ENCODE peak calls at places on chromosomes 6 and 20, in five cellular contexts. N, G, S, T and F are unnamed samples. For H3K4me1, the result is how much of the 10 kb centered on the place peaks cover.

GRCh38 chr6:44122821-44123220 is 4.4 kb downstream of the MRPL14 start:
- DNase-seq in N (no peak), G (no peak), S (no peak), T (peak), F (peak)

GRCh38 chr6:55734256-55734655 is 141.1 kb downstream of the BMP5 start:
- DNase-seq in N (no peak), G (no peak), S (no peak), T (no peak), F (no peak)

GRCh38 chr6:45568626-45569025 is 190.9 kb upstream of the SUPT3H start:
- DNase-seq in N (no peak), G (no peak), S (no peak), T (no peak), F (no peak)

GRCh38 chr20:16106191-16106849 is 466.9 kb downstream of the KIF16B start:
- DNase-seq in N (no peak), G (no peak), S (no peak), T (no peak), F (no peak)

GRCh38 chr6:105798057-105798456 is 288.1 kb upstream of the PRDM1 start:
- DNase-seq in N (no peak), G (no peak), S (no peak), T (no peak), F (peak)

GRCh38 chr20:41572010-41572572 is 46.1 kb downstream of the CHD6 start:
- DNase-seq in N (no peak), G (no peak), S (no peak), T (no peak), F (no peak)

GRCh38 chr6:124961784-124962611 is at the start of gene RNF217:
- DNase-seq in N (peak), G (no peak), S (peak), T (no peak), F (peak)

GRCh38 chr6:117328500-117328899 is 63.1 kb downstream of the VGLL2 start:
- DNase-seq in N (no peak), G (no peak), S (no peak), T (no peak), F (no peak)

GRCh38 chr20:4684837-4685413 is 36.8 kb upstream of the PRND start:
- DNase-seq in N (no peak), G (no peak), S (no peak), T (no peak), F (peak)

GRCh38 chr20:57843941-57844625 is 134.3 kb upstream of the PMEPA1 start:
- DNase-seq in N (no peak), G (no peak), S (no peak), T (no peak), F (no peak)

GRCh38 chr6:163828038-163828790 is 413.7 kb downstream of the QKI start:
- DNase-seq in N (no peak), G (no peak), S (no peak), T (no peak), F (no peak)

GRCh38 chr20:32528905-32529670 is 56.0 kb downstream of the NOL4L start:
- DNase-seq in N (no peak), G (no peak), S (no peak), T (no peak), F (no peak)

GRCh38 chr20:23269954-23270353 is 80.6 kb upstream of the NXT1 start:
- DNase-seq in N (no peak), G (no peak), S (no peak), T (no peak), F (peak)

GRCh38 chr6:79201935-79202334 is 32.5 kb downstream of the HMGN3 start:
- DNase-seq in N (no peak), G (no peak), S (no peak), T (no peak), F (no peak)

GRCh38 chr6:44976677-44977405 is 351.3 kb upstream of the RUNX2 start:
- DNase-seq in N (no peak), G (no peak), S (no peak), T (peak), F (no peak)

GRCh38 chr6:75205776-75206334 is at the start of gene COL12A1:
- DNase-seq in N (peak), G (no peak), S (no peak), T (no peak), F (peak)

GRCh38 chr6:42365021-42365420 is 86.7 kb downstream of the TRERF1 start:
- DNase-seq in N (no peak), G (no peak), S (no peak), T (no peak), F (no peak)

GRCh38 chr20:61589055-61589385 is 337.0 kb downstream of the CDH4 start:
- DNase-seq in N (no peak), G (no peak), S (no peak), T (no peak), F (peak)

GRCh38 chr6:7106752-7107577 is 796 bp upstream of the RREB1 start:
- DNase-seq in N (no peak), G (no peak), S (peak), T (peak), F (no peak)

GRCh38 chr20:46670585-46671584 is 18.4 kb downstream of the TP53RK start:
- DNase-seq in N (no peak), G (no peak), S (no peak), T (no peak), F (no peak)

GRCh38 chr20:42041000-42041565 is 422.9 kb upstream of the CHD6 start:
- DNase-seq in N (no peak), G (no peak), S (peak), T (no peak), F (peak)

GRCh38 chr6:150787429-150787828 is 78.1 kb upstream of the MTHFD1L start:
- DNase-seq in N (no peak), G (no peak), S (no peak), T (no peak), F (no peak)

GRCh38 chr6:160227769-160228161 is 30.9 kb downstream of the SLC22A2 start:
- DNase-seq in N (no peak), G (no peak), S (no peak), T (no peak), F (no peak)

GRCh38 chr6:127792616-127793015 is 108.2 kb downstream of the THEMIS start:
- DNase-seq in N (no peak), G (no peak), S (no peak), T (no peak), F (no peak)

GRCh38 chr6:130035211-130035610 is 16.8 kb downstream of the L3MBTL3 start:
- DNase-seq in N (no peak), G (no peak), S (no peak), T (no peak), F (no peak)

GRCh38 chr20:44171775-44172571 is 15.0 kb downstream of the JPH2 start:
- DNase-seq in N (no peak), G (no peak), S (no peak), T (no peak), F (no peak)

GRCh38 chr20:17556842-17557674 is 12.8 kb upstream of the DSTN start:
- DNase-seq in N (no peak), G (no peak), S (no peak), T (no peak), F (peak)

DNA sequence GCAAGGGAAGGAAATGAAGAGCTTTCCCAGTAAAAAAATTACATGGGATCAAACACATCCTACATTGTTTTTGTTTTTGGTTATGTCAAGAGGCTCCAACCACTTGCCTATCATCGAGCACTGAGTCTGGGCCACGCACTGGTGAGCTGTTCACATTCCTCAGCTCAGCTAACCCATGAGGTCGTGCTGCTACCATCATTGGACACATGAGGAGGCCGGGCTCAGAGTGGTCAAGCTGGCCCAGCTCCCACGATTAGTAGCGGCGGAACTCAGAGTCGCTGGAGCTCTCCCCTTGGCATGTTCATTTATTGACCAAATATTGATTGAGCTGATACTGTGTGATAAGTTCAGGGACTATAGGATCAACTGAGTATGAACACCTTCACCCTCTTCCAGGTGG is 164.9 kb downstream of the CDH26 start:
- DNase-seq in N (no peak), G (no peak), S (no peak), T (no peak), F (no peak)
- H3K4me1 ChIP-seq in N (under half), G (under half), S (under half), T (under half), F (under half)

GRCh38 chr6:17353440-17354175 is 39.8 kb upstream of the CAP2 start:
- DNase-seq in N (no peak), G (no peak), S (no peak), T (no peak), F (no peak)
- H3K4me1 ChIP-seq in N (under half), G (under half), S (under half), T (under half), F (under half)

GRCh38 chr6:32627831-32628230 is 9.4 kb upstream of the HLA-DQA1 start:
- DNase-seq in N (no peak), G (no peak), S (no peak), T (peak), F (no peak)
- H3K4me1 ChIP-seq in N (under half), G (under half), S (under half), T (under half), F (under half)

DNA sequence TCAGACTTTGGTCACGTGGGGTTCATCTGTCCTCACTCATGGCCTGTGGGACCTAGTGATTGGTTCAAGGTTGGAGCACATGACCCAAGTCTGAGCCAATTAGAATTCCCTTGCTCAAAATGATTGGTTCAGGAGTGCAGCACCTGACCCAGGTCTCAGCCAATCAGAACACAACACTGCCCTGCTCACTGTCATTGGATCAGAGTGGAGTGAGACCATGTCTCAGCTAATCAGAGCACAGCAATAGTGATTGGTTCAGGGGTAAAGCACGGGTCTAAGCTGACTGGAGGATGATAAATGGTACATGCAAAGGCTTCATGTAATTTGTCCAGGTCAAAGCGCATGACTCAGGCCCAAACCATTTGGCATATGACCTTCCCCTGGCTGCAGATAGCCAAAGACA is 102.2 kb downstream of the PREX1 start:
- DNase-seq in N (no peak), G (no peak), S (peak), T (no peak), F (no peak)
- H3K4me1 ChIP-seq in N (under half), G (under half), S (under half), T (under half), F (under half)

DNA sequence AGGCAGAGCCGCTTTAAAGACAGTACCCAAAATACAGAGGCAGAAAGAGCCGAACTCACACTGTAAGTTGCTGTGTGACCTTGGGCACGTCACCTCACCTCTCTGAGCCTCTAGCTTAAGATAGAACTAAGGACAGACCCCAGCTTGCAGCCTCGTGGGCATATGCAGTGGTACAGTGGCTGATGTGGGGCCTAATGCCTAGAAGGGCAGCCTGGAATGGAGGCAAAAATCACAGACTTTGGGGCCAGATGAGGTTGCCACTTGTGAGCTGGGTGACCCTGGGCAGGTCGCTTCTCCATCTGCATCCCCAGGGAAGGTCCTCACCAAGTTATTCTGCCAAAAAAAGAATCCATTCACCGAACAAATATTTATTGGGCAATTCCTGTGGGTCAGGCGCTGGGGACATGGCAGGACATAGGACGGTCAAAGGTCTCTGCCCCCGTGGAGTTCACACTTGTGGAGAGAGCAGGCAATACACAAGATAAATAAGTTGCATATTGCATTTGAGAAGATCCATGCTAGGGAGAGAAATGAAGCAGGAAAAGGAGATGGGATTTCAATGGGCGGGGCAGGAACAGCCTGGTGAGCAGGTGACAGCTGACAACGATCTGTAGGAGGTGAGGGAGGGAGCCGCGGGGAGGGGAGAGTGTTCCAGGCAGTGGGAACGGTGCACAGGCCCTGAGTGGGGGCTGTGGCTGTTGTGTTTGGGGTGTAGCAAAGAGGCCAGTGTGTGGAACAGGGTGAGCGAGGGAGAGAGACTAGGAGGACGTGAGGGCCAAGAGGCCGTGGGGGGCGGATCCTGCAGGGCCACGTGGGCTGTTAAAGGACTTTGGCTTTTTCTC is 115.2 kb downstream of the CEBPB start:
- DNase-seq in N (no peak), G (no peak), S (peak), T (no peak), F (no peak)
- H3K4me1 ChIP-seq in N (under half), G (under half), S (under half), T (under half), F (under half)

DNA sequence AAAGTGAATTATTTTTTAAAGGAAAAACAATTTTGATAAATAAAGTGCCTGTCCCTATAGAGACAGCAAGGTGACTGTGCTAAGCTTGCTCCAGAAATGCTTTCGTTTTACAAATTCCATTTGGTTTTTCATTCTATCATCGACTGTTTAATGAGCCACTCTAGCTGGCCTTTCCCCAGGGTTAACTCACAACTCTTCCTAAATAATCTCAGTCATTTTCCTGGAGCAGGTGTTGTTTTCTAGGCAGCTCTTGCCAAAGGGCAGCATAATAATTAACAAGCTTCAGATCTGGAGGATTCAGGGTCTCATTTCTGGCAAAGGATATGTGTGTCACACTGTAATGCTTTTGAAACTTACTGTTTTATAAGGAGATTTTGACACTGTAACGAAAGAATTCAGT is 184.2 kb downstream of the KHDC1L start:
- DNase-seq in N (no peak), G (no peak), S (no peak), T (no peak), F (no peak)
- H3K4me1 ChIP-seq in N (under half), G (under half), S (under half), T (under half), F (under half)